ENCODE peak calls at places on chromosomes 3 and 15, in seven cellular contexts. One of them, this sample, is unnamed.

GRCh38 chr15:77030042-77030927 is 35.4 kb downstream of the PSTPIP1 start:
- DNase-seq in fibroblast of pulmonary artery: no peak
- DNase-seq in fibroblast of the conjunctiva: no peak
- DNase-seq in GM18507: no peak
- DNase-seq in neuronal stem cell: no peak
- DNase-seq in EL: no peak
- DNase-seq in globus pallidus: no peak
- DNase-seq in this sample: peak

GRCh38 chr3:20589275-20589674 is 403.3 kb upstream of the SGO1 start:
- DNase-seq in fibroblast of pulmonary artery: no peak
- DNase-seq in fibroblast of the conjunctiva: no peak
- DNase-seq in GM18507: no peak
- DNase-seq in neuronal stem cell: no peak
- DNase-seq in EL: no peak
- DNase-seq in globus pallidus: no peak
- DNase-seq in this sample: no peak

GRCh38 chr3:377158-377561 is 180.6 kb downstream of the CHL1 start:
- DNase-seq in fibroblast of pulmonary artery: peak
- DNase-seq in fibroblast of the conjunctiva: peak
- DNase-seq in GM18507: no peak
- DNase-seq in neuronal stem cell: peak
- DNase-seq in EL: no peak
- DNase-seq in globus pallidus: no peak
- DNase-seq in this sample: peak

GRCh38 chr15:90982135-90982534 is 12.2 kb downstream of the PRC1 start:
- DNase-seq in fibroblast of pulmonary artery: peak
- DNase-seq in fibroblast of the conjunctiva: no peak
- DNase-seq in GM18507: no peak
- DNase-seq in neuronal stem cell: no peak
- DNase-seq in EL: peak
- DNase-seq in globus pallidus: no peak
- DNase-seq in this sample: no peak

GRCh38 chr15:61205427-61205826 is 23.7 kb downstream of the RORA start:
- DNase-seq in fibroblast of pulmonary artery: no peak
- DNase-seq in fibroblast of the conjunctiva: no peak
- DNase-seq in GM18507: no peak
- DNase-seq in neuronal stem cell: no peak
- DNase-seq in EL: no peak
- DNase-seq in globus pallidus: no peak
- DNase-seq in this sample: no peak

GRCh38 chr3:121491683-121492082 is 54.1 kb downstream of the POLQ start:
- DNase-seq in fibroblast of pulmonary artery: no peak
- DNase-seq in fibroblast of the conjunctiva: no peak
- DNase-seq in GM18507: no peak
- DNase-seq in neuronal stem cell: no peak
- DNase-seq in EL: no peak
- DNase-seq in globus pallidus: no peak
- DNase-seq in this sample: peak

GRCh38 chr3:101695779-101696372 is 9.4 kb upstream of the RPL24 start:
- DNase-seq in fibroblast of pulmonary artery: peak
- DNase-seq in fibroblast of the conjunctiva: peak
- DNase-seq in GM18507: no peak
- DNase-seq in neuronal stem cell: peak
- DNase-seq in EL: peak
- DNase-seq in globus pallidus: peak
- DNase-seq in this sample: peak

GRCh38 chr3:103410231-103410630 is 975.4 kb downstream of the ZPLD1 start:
- DNase-seq in fibroblast of pulmonary artery: no peak
- DNase-seq in fibroblast of the conjunctiva: no peak
- DNase-seq in GM18507: no peak
- DNase-seq in neuronal stem cell: no peak
- DNase-seq in EL: no peak
- DNase-seq in globus pallidus: no peak
- DNase-seq in this sample: no peak

GRCh38 chr15:52783191-52783829 is 6.8 kb downstream of the ONECUT1 start:
- DNase-seq in fibroblast of pulmonary artery: peak
- DNase-seq in fibroblast of the conjunctiva: no peak
- DNase-seq in GM18507: no peak
- DNase-seq in neuronal stem cell: peak
- DNase-seq in EL: no peak
- DNase-seq in globus pallidus: no peak
- DNase-seq in this sample: peak

GRCh38 chr15:68982002-68982401 is 32.5 kb upstream of the NOX5 start:
- DNase-seq in fibroblast of pulmonary artery: no peak
- DNase-seq in fibroblast of the conjunctiva: no peak
- DNase-seq in GM18507: no peak
- DNase-seq in neuronal stem cell: no peak
- DNase-seq in EL: no peak
- DNase-seq in globus pallidus: no peak
- DNase-seq in this sample: no peak

GRCh38 chr3:198081421-198081844 is 121.4 kb downstream of the LMLN start:
- DNase-seq in fibroblast of pulmonary artery: no peak
- DNase-seq in fibroblast of the conjunctiva: no peak
- DNase-seq in GM18507: no peak
- DNase-seq in neuronal stem cell: no peak
- DNase-seq in EL: no peak
- DNase-seq in globus pallidus: no peak
- DNase-seq in this sample: no peak

GRCh38 chr15:40511472-40512133 is 40.8 kb downstream of the CHST14 start:
- DNase-seq in fibroblast of pulmonary artery: peak
- DNase-seq in fibroblast of the conjunctiva: peak
- DNase-seq in GM18507: peak
- DNase-seq in neuronal stem cell: no peak
- DNase-seq in EL: peak
- DNase-seq in globus pallidus: peak
- DNase-seq in this sample: peak

GRCh38 chr15:27059610-27060202 is 88.7 kb downstream of the GABRG3 start:
- DNase-seq in fibroblast of pulmonary artery: peak
- DNase-seq in fibroblast of the conjunctiva: peak
- DNase-seq in GM18507: no peak
- DNase-seq in neuronal stem cell: peak
- DNase-seq in EL: peak
- DNase-seq in globus pallidus: peak
- DNase-seq in this sample: peak

GRCh38 chr15:40958146-40958545 is 4.9 kb downstream of the CHAC1 start:
- DNase-seq in fibroblast of pulmonary artery: no peak
- DNase-seq in fibroblast of the conjunctiva: no peak
- DNase-seq in GM18507: no peak
- DNase-seq in neuronal stem cell: no peak
- DNase-seq in EL: no peak
- DNase-seq in globus pallidus: no peak
- DNase-seq in this sample: no peak

GRCh38 chr15:72846027-72846426 is 62.5 kb upstream of the ADPGK start:
- DNase-seq in fibroblast of pulmonary artery: no peak
- DNase-seq in fibroblast of the conjunctiva: no peak
- DNase-seq in GM18507: no peak
- DNase-seq in neuronal stem cell: no peak
- DNase-seq in EL: no peak
- DNase-seq in globus pallidus: no peak
- DNase-seq in this sample: no peak

GRCh38 chr3:184937611-184938010 is 125.6 kb downstream of the VPS8 start:
- DNase-seq in fibroblast of pulmonary artery: no peak
- DNase-seq in fibroblast of the conjunctiva: no peak
- DNase-seq in GM18507: no peak
- DNase-seq in neuronal stem cell: no peak
- DNase-seq in EL: peak
- DNase-seq in globus pallidus: no peak
- DNase-seq in this sample: no peak

GRCh38 chr15:99619712-99620111 is 53.9 kb downstream of the MEF2A start:
- DNase-seq in fibroblast of pulmonary artery: peak
- DNase-seq in fibroblast of the conjunctiva: no peak
- DNase-seq in GM18507: no peak
- DNase-seq in neuronal stem cell: no peak
- DNase-seq in EL: no peak
- DNase-seq in globus pallidus: no peak
- DNase-seq in this sample: no peak

GRCh38 chr3:198107840-198108734 is 148.1 kb downstream of the LMLN start:
- DNase-seq in fibroblast of pulmonary artery: no peak
- DNase-seq in fibroblast of the conjunctiva: no peak
- DNase-seq in GM18507: no peak
- DNase-seq in neuronal stem cell: no peak
- DNase-seq in EL: no peak
- DNase-seq in globus pallidus: no peak
- DNase-seq in this sample: peak